ENCODE peak calls at places on chromosomes 11 and 22, in four cellular contexts. One of them, this sample, is unnamed.

GRCh38 chr11:11577246-11577855 is 44.5 kb downstream of the GALNT18 start:
- DNase-seq in pons: no peak
- DNase-seq in LoVo: no peak
- DNase-seq in iPS DF 6.9: no peak
- DNase-seq in this sample: no peak

GRCh38 chr11:2800655-2801531 is 84.7 kb downstream of the CDKN1C start:
- DNase-seq in pons: no peak
- DNase-seq in LoVo: no peak
- DNase-seq in iPS DF 6.9: no peak
- DNase-seq in this sample: no peak

GRCh38 chr11:44955019-44955738 is 4.5 kb upstream of the TP53I11 start:
- DNase-seq in pons: peak
- DNase-seq in LoVo: no peak
- DNase-seq in iPS DF 6.9: no peak
- DNase-seq in this sample: no peak

GRCh38 chr22:39289445-39290247 is 29.8 kb downstream of the RPL3 start:
- DNase-seq in pons: no peak
- DNase-seq in LoVo: no peak
- DNase-seq in iPS DF 6.9: no peak
- DNase-seq in this sample: no peak

GRCh38 chr11:36311926-36312592 is 16.0 kb downstream of the PRR5L start:
- DNase-seq in pons: no peak
- DNase-seq in LoVo: peak
- DNase-seq in iPS DF 6.9: no peak
- DNase-seq in this sample: no peak

GRCh38 chr22:40533712-40534378 is 102.7 kb downstream of the MRTFA start:
- DNase-seq in pons: peak
- DNase-seq in LoVo: no peak
- DNase-seq in iPS DF 6.9: no peak
- DNase-seq in this sample: peak

GRCh38 chr11:118998822-118999221 is 884 bp downstream of the CENATAC start:
- DNase-seq in pons: no peak
- DNase-seq in LoVo: peak
- DNase-seq in iPS DF 6.9: no peak
- DNase-seq in this sample: no peak

GRCh38 chr22:42873361-42873760 is 16.3 kb upstream of the ARFGAP3 start:
- DNase-seq in pons: no peak
- DNase-seq in LoVo: no peak
- DNase-seq in iPS DF 6.9: no peak
- DNase-seq in this sample: no peak

GRCh38 chr11:7927635-7928034 is 3.4 kb downstream of the OR10A6 start:
- DNase-seq in pons: no peak
- DNase-seq in LoVo: no peak
- DNase-seq in iPS DF 6.9: no peak
- DNase-seq in this sample: no peak

GRCh38 chr11:31882951-31883392 is 71.8 kb upstream of the PAX6 start:
- DNase-seq in pons: no peak
- DNase-seq in LoVo: no peak
- DNase-seq in iPS DF 6.9: no peak
- DNase-seq in this sample: no peak

GRCh38 chr11:88538088-88538487 is 200.6 kb upstream of the CTSC start:
- DNase-seq in pons: no peak
- DNase-seq in LoVo: peak
- DNase-seq in iPS DF 6.9: no peak
- DNase-seq in this sample: no peak

GRCh38 chr11:119795231-119795630 is 66.2 kb upstream of the NECTIN1 start:
- DNase-seq in pons: no peak
- DNase-seq in LoVo: no peak
- DNase-seq in iPS DF 6.9: no peak
- DNase-seq in this sample: no peak

GRCh38 chr22:38490915-38491314 is 15.2 kb downstream of the DDX17 start:
- DNase-seq in pons: peak
- DNase-seq in LoVo: no peak
- DNase-seq in iPS DF 6.9: no peak
- DNase-seq in this sample: no peak

GRCh38 chr11:111977141-111978027 is 40.2 kb downstream of the DIXDC1 start:
- DNase-seq in pons: peak
- DNase-seq in LoVo: no peak
- DNase-seq in iPS DF 6.9: no peak
- DNase-seq in this sample: peak

GRCh38 chr11:119316017-119316728 is 757 bp downstream of the MCAM start:
- DNase-seq in pons: peak
- DNase-seq in LoVo: no peak
- DNase-seq in iPS DF 6.9: no peak
- DNase-seq in this sample: peak

GRCh38 chr22:34861787-34862186 is 204.2 kb upstream of the ISX start:
- DNase-seq in pons: no peak
- DNase-seq in LoVo: no peak
- DNase-seq in iPS DF 6.9: no peak
- DNase-seq in this sample: no peak

GRCh38 chr11:122976396-122976733 is 5.3 kb downstream of the BSX start:
- DNase-seq in pons: no peak
- DNase-seq in LoVo: no peak
- DNase-seq in iPS DF 6.9: no peak
- DNase-seq in this sample: no peak

GRCh38 chr22:36365020-36365411 is 22.8 kb downstream of the MYH9 start:
- DNase-seq in pons: no peak
- DNase-seq in LoVo: peak
- DNase-seq in iPS DF 6.9: no peak
- DNase-seq in this sample: no peak

GRCh38 chr22:44357962-44358553 is 45.3 kb upstream of the SHISAL1 start:
- DNase-seq in pons: no peak
- DNase-seq in LoVo: no peak
- DNase-seq in iPS DF 6.9: no peak
- DNase-seq in this sample: no peak

GRCh38 chr22:28024422-28024888 is 105.4 kb upstream of the PITPNB start:
- DNase-seq in pons: no peak
- DNase-seq in LoVo: no peak
- DNase-seq in iPS DF 6.9: no peak
- DNase-seq in this sample: no peak

GRCh38 chr11:827146-827860 is 416 bp upstream of the CRACR2B start:
- DNase-seq in pons: no peak
- DNase-seq in LoVo: peak
- DNase-seq in iPS DF 6.9: no peak
- DNase-seq in this sample: no peak

GRCh38 chr11:42462558-42463310 is 849.1 kb upstream of the API5 start:
- DNase-seq in pons: no peak
- DNase-seq in LoVo: no peak
- DNase-seq in iPS DF 6.9: no peak
- DNase-seq in this sample: no peak

GRCh38 chr11:68461284-68461861 is 821 bp downstream of the PPP6R3 start:
- DNase-seq in pons: no peak
- DNase-seq in LoVo: peak
- DNase-seq in iPS DF 6.9: no peak
- DNase-seq in this sample: peak

GRCh38 chr11:34653851-34654490 is 33.1 kb downstream of the EHF start:
- DNase-seq in pons: peak
- DNase-seq in LoVo: peak
- DNase-seq in iPS DF 6.9: no peak
- DNase-seq in this sample: no peak

GRCh38 chr11:45805305-45806071 is 539 bp downstream of the SLC35C1 start:
- DNase-seq in pons: peak
- DNase-seq in LoVo: no peak
- DNase-seq in iPS DF 6.9: no peak
- DNase-seq in this sample: no peak

GRCh38 chr11:68051191-68052136 is 12.6 kb downstream of the TCIRG1 start:
- DNase-seq in pons: no peak
- DNase-seq in LoVo: no peak
- DNase-seq in iPS DF 6.9: no peak
- DNase-seq in this sample: no peak

GRCh38 chr11:66272600-66272999 is 4.2 kb downstream of the RAB1B start:
- DNase-seq in pons: no peak
- DNase-seq in LoVo: no peak
- DNase-seq in iPS DF 6.9: no peak
- DNase-seq in this sample: no peak

GRCh38 chr22:39960791-39961746 is 872 bp downstream of the TMA7B start:
- DNase-seq in pons: no peak
- DNase-seq in LoVo: no peak
- DNase-seq in iPS DF 6.9: no peak
- DNase-seq in this sample: no peak

GRCh38 chr11:41459602-41460405 is at the start of gene LRRC4C:
- DNase-seq in pons: peak
- DNase-seq in LoVo: no peak
- DNase-seq in iPS DF 6.9: no peak
- DNase-seq in this sample: peak

GRCh38 chr11:9776203-9776602 is 112.3 kb downstream of the SWAP70 start:
- DNase-seq in pons: no peak
- DNase-seq in LoVo: no peak
- DNase-seq in iPS DF 6.9: no peak
- DNase-seq in this sample: no peak

GRCh38 chr11:103806130-103806900 is 230.1 kb upstream of the DDI1 start:
- DNase-seq in pons: peak
- DNase-seq in LoVo: no peak
- DNase-seq in iPS DF 6.9: no peak
- DNase-seq in this sample: no peak

GRCh38 chr11:3161309-3161708 is 3.8 kb downstream of the OSBPL5 start:
- DNase-seq in pons: peak
- DNase-seq in LoVo: no peak
- DNase-seq in iPS DF 6.9: no peak
- DNase-seq in this sample: no peak

GRCh38 chr22:42780070-42780540 is 59.4 kb upstream of the A4GALT start:
- DNase-seq in pons: peak
- DNase-seq in LoVo: peak
- DNase-seq in iPS DF 6.9: peak
- DNase-seq in this sample: peak